ENCODE peak calls at places on chromosomes 12 and 14, in nine cellular contexts. R, I, H, C, F, W, M, G and B are unnamed samples.

GRCh38 chr14:51507556-51508511 is 143.9 kb upstream of the FRMD6 start:
- DNase-seq in C (no peak), I (peak; percentile 54), R (no peak), W (peak; percentile 81), F (peak; percentile 7), M (no peak), H (peak; percentile 61), G (no peak), B (no peak)

GRCh38 chr14:45664668-45665356 is 411.8 kb upstream of the MIS18BP1 start:
- DNase-seq in I (peak; percentile 7), C (peak; percentile 73), F (peak; percentile 2), W (no peak), H (no peak), R (no peak), G (peak; percentile 35), M (no peak), B (no peak)

GRCh38 chr12:13959131-13959734 is 22.2 kb downstream of the GRIN2B start:
- DNase-seq in G (no peak), M (peak; percentile 26), I (no peak), C (peak; percentile 35), R (no peak), W (no peak), H (no peak), F (no peak), B (no peak)

GRCh38 chr14:100072783-100073346 is 7.6 kb downstream of the EVL start:
- DNase-seq in I (no peak), W (no peak), C (no peak), M (peak; percentile 38), G (peak; percentile 62), H (peak; percentile 60), R (no peak), F (no peak), B (no peak)

GRCh38 chr12:116262741-116263140 is 14.8 kb downstream of the MED13L start:
- DNase-seq in M (no peak), H (no peak), G (no peak), C (no peak), W (no peak), F (no peak), I (no peak), R (no peak), B (no peak)

GRCh38 chr12:89671469-89671868 is 37.2 kb downstream of the ATP2B1 start:
- DNase-seq in W (no peak), C (peak; percentile 81), R (no peak), G (no peak), F (no peak), I (no peak), M (no peak), H (peak; percentile 62), B (no peak)

GRCh38 chr14:54348923-54349615 is 47.7 kb upstream of the CDKN3 start:
- DNase-seq in M (no peak), C (peak; percentile 64), F (no peak), H (no peak), W (peak; percentile 30), I (peak; percentile 17), R (no peak), G (no peak), B (no peak)

GRCh38 chr14:86481105-86481504 is 951.2 kb downstream of the FLRT2 start:
- DNase-seq in M (no peak), H (no peak), G (no peak), I (no peak), C (peak; percentile 72), W (no peak), R (no peak), F (no peak), B (no peak)

GRCh38 chr12:101824831-101825230 is 5.9 kb downstream of the GNPTAB start:
- DNase-seq in I (no peak), G (no peak), W (no peak), C (peak; percentile 47), M (no peak), H (no peak), R (no peak), F (no peak), B (no peak)

GRCh38 chr12:105032703-105033357 is 46.7 kb downstream of the NOPCHAP1 start:
- DNase-seq in R (no peak), H (no peak), M (no peak), G (no peak), W (no peak), C (no peak), F (no peak), I (no peak), B (no peak)

GRCh38 chr14:76376001-76376404 is at the start of gene ESRRB:
- DNase-seq in M (no peak), G (no peak), W (no peak), C (peak; percentile 91), H (peak; percentile 11), I (peak; percentile 52), F (no peak), R (no peak), B (no peak)
- H3K27me3 ChIP-seq in M (peaks cover 30% of the 10 kb centered on the region), G (peaks cover 97% of the 10 kb centered on the region), W (no peaks in the 10 kb centered on the region), C (peaks cover 27% of the 10 kb centered on the region), H (peaks cover 22% of the 10 kb centered on the region), I (peaks cover 22% of the 10 kb centered on the region), F (peaks cover 25% of the 10 kb centered on the region), R (no peaks in the 10 kb centered on the region), B (peaks cover 17% of the 10 kb centered on the region)

GRCh38 chr14:90664911-90665695 is 151.1 kb downstream of the TTC7B start:
- DNase-seq in G (no peak), R (no peak), F (no peak), W (no peak), M (no peak), I (no peak), C (no peak), H (no peak), B (no peak)

GRCh38 chr14:90658541-90658967 is 157.7 kb downstream of the TTC7B start:
- DNase-seq in F (no peak), I (no peak), M (peak; percentile 8), G (peak; percentile 75), C (peak; percentile 68), W (no peak), H (peak; percentile 95), R (no peak), B (no peak)

GRCh38 chr14:90660865-90661570 is 155.2 kb downstream of the TTC7B start:
- DNase-seq in F (no peak), I (no peak), G (no peak), W (no peak), R (no peak), H (no peak), C (no peak), M (peak; percentile 95), B (no peak)

GRCh38 chr14:90663680-90664079 is 152.6 kb downstream of the TTC7B start:
- DNase-seq in C (no peak), W (no peak), G (no peak), I (no peak), M (no peak), F (no peak), R (no peak), H (no peak), B (no peak)

DNA sequence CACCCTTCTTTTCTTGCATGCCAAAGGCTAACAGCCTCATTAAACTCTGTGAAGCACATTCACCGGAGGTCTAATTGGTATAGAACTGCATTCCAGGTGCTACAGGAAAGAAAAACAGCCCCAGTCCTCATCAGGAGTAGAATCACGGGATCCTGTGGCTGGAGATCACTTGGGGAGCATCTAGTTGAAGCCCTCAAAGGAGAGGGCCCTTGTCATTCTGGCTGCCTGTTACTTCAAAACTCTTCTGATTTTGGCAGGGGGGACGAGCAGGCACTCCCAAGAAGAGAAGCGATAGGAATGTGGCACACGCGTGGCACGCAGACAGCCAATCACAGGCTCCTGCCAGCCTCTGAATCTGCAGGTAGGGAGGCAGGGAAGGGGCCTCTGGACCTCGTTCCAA is 154.3 kb downstream of the TTC7B start:
- DNase-seq in H (no peak), F (no peak), I (no peak), G (no peak), C (no peak), M (peak; percentile 18), W (no peak), R (no peak), B (no peak)
- H3K27me3 ChIP-seq in H (no peaks in the 10 kb centered on the region), F (no peaks in the 10 kb centered on the region), I (no peaks in the 10 kb centered on the region), G (no peaks in the 10 kb centered on the region), C (no peaks in the 10 kb centered on the region), M (no peaks in the 10 kb centered on the region), W (no peaks in the 10 kb centered on the region), R (no peaks in the 10 kb centered on the region), B (no peaks in the 10 kb centered on the region)

GRCh38 chr12:54032627-54033100 is at the start of gene HOXC5:
- DNase-seq in F (peak; percentile 53), M (peak; percentile 62), R (peak; percentile 54), H (peak; percentile 53), I (peak; percentile 79), W (peak; percentile 83), C (peak; percentile 89), G (peak; percentile 84), B (no peak)

GRCh38 chr12:54030442-54030801 is 2.2 kb downstream of the HOXC6 start:
- DNase-seq in R (no peak), H (no peak), G (no peak), F (no peak), W (no peak), I (no peak), C (no peak), M (no peak), B (no peak)

GRCh38 chr12:54032220-54032619 is 630 bp upstream of the HOXC5 start:
- DNase-seq in R (no peak), G (no peak), M (no peak), W (no peak), H (no peak), C (no peak), F (no peak), I (no peak), B (no peak)

GRCh38 chr12:54029529-54030441 is 1.5 kb downstream of the HOXC6 start:
- DNase-seq in M (no peak), R (no peak), W (no peak), G (no peak), C (peak; percentile 49), I (no peak), H (no peak), F (no peak), B (no peak)

DNA sequence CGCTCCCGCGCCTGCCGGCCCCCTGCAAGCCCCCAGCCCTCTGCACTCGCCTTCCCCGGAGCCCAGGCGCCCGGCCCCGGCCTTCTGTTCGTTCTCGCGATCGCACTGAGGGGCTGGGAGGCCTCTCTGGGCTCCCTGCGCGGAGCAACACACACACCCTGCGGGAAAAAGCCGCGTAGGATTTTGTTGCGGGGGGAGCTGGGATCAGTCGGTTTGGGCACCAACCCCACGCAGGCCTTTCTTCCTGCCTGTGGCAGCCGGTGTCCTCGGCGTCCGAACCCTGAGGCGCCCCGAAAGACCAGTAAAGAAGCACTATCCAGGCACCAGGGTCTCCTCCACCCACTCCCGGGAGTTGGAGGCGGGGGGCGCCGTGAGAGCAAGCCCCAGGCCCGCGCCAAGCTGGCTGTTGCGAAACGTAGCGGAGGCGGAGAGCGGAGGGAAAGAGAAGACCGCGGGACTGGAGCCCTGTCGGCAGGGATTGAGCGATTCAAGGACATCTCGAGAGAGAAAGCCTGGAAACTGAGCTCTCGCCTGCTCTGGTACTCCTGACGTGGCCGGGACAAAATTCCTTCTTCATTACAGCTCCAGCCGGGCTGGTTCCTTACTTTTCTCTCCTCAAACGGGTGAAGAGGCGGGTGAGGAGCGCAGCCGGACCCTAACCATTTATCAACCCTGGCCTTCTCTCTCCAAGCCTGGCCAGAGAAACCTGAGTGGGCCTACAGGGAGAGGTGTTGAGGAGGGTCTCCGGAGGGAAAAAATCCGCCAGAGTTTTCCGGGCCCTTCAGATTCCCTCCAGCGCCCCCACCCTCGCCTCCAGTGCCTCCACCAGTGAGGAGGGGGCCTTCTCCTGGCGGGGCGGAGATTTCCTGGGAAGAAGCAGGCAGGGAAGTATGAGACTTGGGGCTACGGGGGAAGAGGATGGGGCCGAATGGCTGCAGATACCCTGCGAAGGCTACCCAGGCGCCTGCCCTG is 1.7 kb upstream of the HOXC5 start:
- DNase-seq in F (no peak), W (no peak), C (peak; percentile 80), R (no peak), M (no peak), I (no peak), G (no peak), H (no peak), B (no peak)
- H3K27me3 ChIP-seq in F (no peaks in the 10 kb centered on the region), W (no peaks in the 10 kb centered on the region), C (peaks cover 87% of the 10 kb centered on the region), R (peaks cover 67% of the 10 kb centered on the region), M (peaks cover 37% of the 10 kb centered on the region), I (no peaks in the 10 kb centered on the region), G (no peaks in the 10 kb centered on the region), H (no peaks in the 10 kb centered on the region), B (peaks cover 99% of the 10 kb centered on the region)

GRCh38 chr14:28061006-28061405 is 705.6 kb upstream of the FOXG1 start:
- DNase-seq in F (no peak), H (no peak), I (no peak), C (peak; percentile 71), G (no peak), W (no peak), M (no peak), R (no peak), B (no peak)
- H3K27me3 ChIP-seq in F (no peaks in the 10 kb centered on the region), H (no peaks in the 10 kb centered on the region), I (no peaks in the 10 kb centered on the region), C (no peaks in the 10 kb centered on the region), G (no peaks in the 10 kb centered on the region), W (no peaks in the 10 kb centered on the region), M (no peaks in the 10 kb centered on the region), R (no peaks in the 10 kb centered on the region), B (no peaks in the 10 kb centered on the region)